ENCODE peak calls at places on chromosome 9, in five cellular contexts. R is fibroblast of lung, X is psoas muscle, U is astrocyte of the cerebellum, J is AG04449. Z is an unnamed sample.
A peak's percentile ranks its signal among the peaks of the same experiment; 100 is the strongest.

GRCh38 chr9:127987103-127987614 is 6.4 kb upstream of the EEIG1 start:
- DNase-seq in R (peak; percentile 70), X (peak; percentile 81), U (no peak), J (no peak), Z (peak; percentile 73)

GRCh38 chr9:16625831-16626230 is 244.6 kb downstream of the BNC2 start:
- DNase-seq in R (peak; percentile 78), X (no peak), U (no peak), J (no peak), Z (no peak)

GRCh38 chr9:26833792-26834191 is 58.8 kb downstream of the CAAP1 start:
- DNase-seq in R (no peak), X (no peak), U (no peak), J (no peak), Z (peak; percentile 6)

GRCh38 chr9:134620751-134621557 is 20.6 kb upstream of the COL5A1 start:
- DNase-seq in R (no peak), X (no peak), U (no peak), J (no peak), Z (no peak)

GRCh38 chr9:5510360-5510931 is at the start of gene PDCD1LG2:
- DNase-seq in R (peak; percentile 87), X (no peak), U (peak; percentile 65), J (peak; percentile 60), Z (peak; percentile 66)

GRCh38 chr9:131046581-131047202 is 37.7 kb downstream of the LAMC3 start:
- DNase-seq in R (peak; percentile 44), X (peak; percentile 67), U (peak; percentile 15), J (no peak), Z (peak; percentile 69)

GRCh38 chr9:123609844-123610243 is 253.8 kb downstream of the CRB2 start:
- DNase-seq in R (no peak), X (no peak), U (no peak), J (no peak), Z (no peak)

GRCh38 chr9:126591922-126592321 is 21.8 kb upstream of the LMX1B start:
- DNase-seq in R (no peak), X (no peak), U (no peak), J (no peak), Z (no peak)

GRCh38 chr9:18605763-18606162 is 131.8 kb downstream of the ADAMTSL1 start:
- DNase-seq in R (peak; percentile 48), X (peak; percentile 21), U (no peak), J (no peak), Z (no peak)

GRCh38 chr9:16868706-16869105 is 1.8 kb downstream of the BNC2 start:
- DNase-seq in R (peak; percentile 23), X (no peak), U (no peak), J (no peak), Z (no peak)

GRCh38 chr9:15697459-15697858 is 144.6 kb downstream of the CCDC171 start:
- DNase-seq in R (peak; percentile 89), X (no peak), U (peak; percentile 80), J (peak; percentile 67), Z (peak; percentile 86)

GRCh38 chr9:89096807-89097206 is 81.8 kb downstream of the SHC3 start:
- DNase-seq in R (no peak), X (no peak), U (no peak), J (no peak), Z (no peak)
- TF ChIP-seq CTCF in R (no peak), X (no peak), U (no peak), J (no peak), Z (no peak)

DNA sequence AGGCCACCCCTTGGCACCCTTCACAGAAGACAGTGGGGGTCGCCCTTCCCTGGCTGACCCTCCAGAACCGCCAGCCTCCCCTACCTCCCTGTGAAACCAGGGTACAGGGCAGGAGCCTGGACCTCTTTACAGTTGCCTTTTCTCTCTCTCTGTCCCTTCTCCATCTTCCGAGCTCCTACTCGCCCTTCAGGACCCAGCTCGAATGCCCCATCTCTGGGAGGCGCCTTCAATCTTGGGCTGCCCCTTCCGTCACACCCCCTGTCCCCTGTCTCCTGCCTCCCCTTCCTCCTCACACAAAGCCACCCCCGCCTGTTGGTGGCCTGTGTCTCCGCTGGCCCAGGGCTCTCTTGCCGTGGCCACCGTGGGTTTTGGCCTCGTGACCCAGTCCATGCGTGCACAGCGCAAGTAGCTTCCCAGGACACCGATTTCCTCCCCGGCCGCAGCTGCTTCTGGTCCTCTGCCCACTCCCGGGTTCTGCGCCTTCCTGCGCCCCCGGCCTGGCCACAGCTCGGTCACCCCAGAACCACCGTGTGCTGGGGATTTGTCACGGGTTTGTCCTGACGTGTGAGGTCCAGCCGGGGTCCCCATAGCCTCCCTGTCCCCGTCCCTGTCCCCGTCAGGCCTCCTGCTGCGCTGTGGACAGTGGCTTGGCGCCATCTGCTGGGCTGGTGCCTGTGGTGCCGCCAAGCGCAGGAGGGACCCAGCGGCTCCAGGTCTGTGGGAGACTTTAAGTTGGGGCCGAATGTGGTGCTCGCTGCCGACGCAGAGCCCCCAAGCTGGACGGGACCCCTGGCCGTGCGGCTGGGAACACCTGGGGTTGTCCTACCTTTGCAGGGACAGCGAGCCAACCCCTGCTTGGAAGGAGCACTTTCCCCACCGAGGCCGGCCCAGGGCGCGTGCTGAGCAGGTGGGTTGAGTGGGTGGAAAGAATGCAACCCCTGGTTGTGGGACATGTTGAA is 4.0 kb upstream of the TMEM250 start:
- DNase-seq in R (peak; percentile 17), X (peak; percentile 83), U (no peak), J (no peak), Z (peak; percentile 57)
- TF ChIP-seq CTCF in R (peak; percentile 95), X (peak; percentile 97), U (peak; percentile 87), J (peak; percentile 99), Z (peak; percentile 96)

GRCh38 chr9:82805027-82805426 is 257.9 kb downstream of the RASEF start:
- DNase-seq in R (no peak), X (no peak), U (no peak), J (no peak), Z (no peak)
- TF ChIP-seq CTCF in R (no peak), X (no peak), U (no peak), J (no peak), Z (no peak)

GRCh38 chr9:116605060-116605459 is 82.0 kb upstream of the TRIM32 start:
- DNase-seq in R (no peak), X (no peak), U (no peak), J (no peak), Z (no peak)

GRCh38 chr9:116596646-116597045 is 90.5 kb upstream of the TRIM32 start:
- DNase-seq in R (no peak), X (no peak), U (no peak), J (no peak), Z (no peak)

GRCh38 chr9:116594552-116594951 is 92.6 kb upstream of the TRIM32 start:
- DNase-seq in R (peak; percentile 84), X (peak; percentile 24), U (no peak), J (peak; percentile 68), Z (peak; percentile 44)

DNA sequence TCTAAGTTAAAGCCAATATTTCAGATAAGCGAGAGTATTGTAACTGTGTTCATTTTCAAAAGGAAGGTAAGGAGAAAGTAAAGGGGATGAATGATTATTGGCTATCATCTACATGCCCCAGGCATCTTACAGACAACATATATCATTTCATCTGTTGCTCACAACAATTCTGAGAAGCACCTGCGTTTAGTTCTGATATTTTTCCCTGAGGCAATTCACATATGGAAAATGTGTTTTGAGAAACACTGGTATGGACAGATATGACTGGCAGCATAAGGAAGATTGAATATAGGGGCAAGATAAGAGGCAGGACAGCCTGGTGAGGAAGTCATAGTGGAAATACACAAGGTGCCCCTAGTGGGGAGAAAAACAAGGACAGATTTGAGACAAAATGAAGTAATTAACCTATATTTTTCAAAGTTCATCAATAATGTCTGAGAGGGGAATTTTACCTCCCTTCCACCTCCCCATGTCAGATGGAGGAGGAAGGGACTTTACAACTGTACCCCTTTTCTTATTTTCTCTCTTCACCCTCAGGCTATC is 87.7 kb upstream of the TRIM32 start:
- DNase-seq in R (no peak), X (no peak), U (no peak), J (no peak), Z (no peak)
- TF ChIP-seq CTCF in R (no peak), X (no peak), U (peak; percentile 11), J (no peak), Z (no peak)